ENCODE peak calls at places on chromosome 5, in four cellular contexts. One of them, this sample, is unnamed.

GRCh38 chr5:14268236-14268701 is 125.1 kb downstream of the TRIO start:
- DNase-seq in OCI-LY7: no peak
- DNase-seq in tibial nerve: no peak
- DNase-seq in BE2C: peak; percentile 63
- DNase-seq in this sample: no peak

GRCh38 chr5:128274441-128274840 is 190.9 kb downstream of the SLC12A2 start:
- DNase-seq in OCI-LY7: no peak
- DNase-seq in tibial nerve: no peak
- DNase-seq in BE2C: no peak
- DNase-seq in this sample: no peak

GRCh38 chr5:43556857-43557593 is at the start of gene PAIP1:
- DNase-seq in OCI-LY7: peak; percentile 89
- DNase-seq in tibial nerve: peak; percentile 57
- DNase-seq in BE2C: peak; percentile 90
- DNase-seq in this sample: peak; percentile 83

GRCh38 chr5:57653636-57654290 is 171.2 kb upstream of the ACTBL2 start:
- DNase-seq in OCI-LY7: no peak
- DNase-seq in tibial nerve: no peak
- DNase-seq in BE2C: no peak
- DNase-seq in this sample: no peak

GRCh38 chr5:135204151-135204600 is 170.1 kb upstream of the PITX1 start:
- DNase-seq in OCI-LY7: peak; percentile 57
- DNase-seq in tibial nerve: no peak
- DNase-seq in BE2C: no peak
- DNase-seq in this sample: no peak

GRCh38 chr5:96023518-96023917 is 61.9 kb upstream of the ELL2 start:
- DNase-seq in OCI-LY7: no peak
- DNase-seq in tibial nerve: no peak
- DNase-seq in BE2C: no peak
- DNase-seq in this sample: no peak

GRCh38 chr5:33379757-33380156 is 61.0 kb upstream of the TARS1 start:
- DNase-seq in OCI-LY7: peak; percentile 67
- DNase-seq in tibial nerve: no peak
- DNase-seq in BE2C: peak; percentile 11
- DNase-seq in this sample: no peak

GRCh38 chr5:119275146-119275872 is 80.5 kb upstream of the TNFAIP8 start:
- DNase-seq in OCI-LY7: no peak
- DNase-seq in tibial nerve: no peak
- DNase-seq in BE2C: no peak
- DNase-seq in this sample: no peak

GRCh38 chr5:26181582-26181981 is 856.8 kb downstream of the CDH9 start:
- DNase-seq in OCI-LY7: no peak
- DNase-seq in tibial nerve: no peak
- DNase-seq in BE2C: no peak
- DNase-seq in this sample: no peak

GRCh38 chr5:68070641-68071191 is 144.8 kb upstream of the PIK3R1 start:
- DNase-seq in OCI-LY7: no peak
- DNase-seq in tibial nerve: no peak
- DNase-seq in BE2C: no peak
- DNase-seq in this sample: no peak

GRCh38 chr5:178983728-178984127 is 11.4 kb downstream of the GRM6 start:
- DNase-seq in OCI-LY7: no peak
- DNase-seq in tibial nerve: no peak
- DNase-seq in BE2C: no peak
- DNase-seq in this sample: no peak
- H3K9me3 ChIP-seq in OCI-LY7: no peaks in the 10 kb centered on the region
- H3K9me3 ChIP-seq in tibial nerve: no peaks in the 10 kb centered on the region
- H3K9me3 ChIP-seq in BE2C: peaks cover 4% of the 10 kb centered on the region
- H3K9me3 ChIP-seq in this sample: no peaks in the 10 kb centered on the region

GRCh38 chr5:141245250-141245717 is at the start of gene PCDHB15:
- DNase-seq in OCI-LY7: no peak
- DNase-seq in tibial nerve: no peak
- DNase-seq in BE2C: peak; percentile 33
- DNase-seq in this sample: no peak

DNA sequence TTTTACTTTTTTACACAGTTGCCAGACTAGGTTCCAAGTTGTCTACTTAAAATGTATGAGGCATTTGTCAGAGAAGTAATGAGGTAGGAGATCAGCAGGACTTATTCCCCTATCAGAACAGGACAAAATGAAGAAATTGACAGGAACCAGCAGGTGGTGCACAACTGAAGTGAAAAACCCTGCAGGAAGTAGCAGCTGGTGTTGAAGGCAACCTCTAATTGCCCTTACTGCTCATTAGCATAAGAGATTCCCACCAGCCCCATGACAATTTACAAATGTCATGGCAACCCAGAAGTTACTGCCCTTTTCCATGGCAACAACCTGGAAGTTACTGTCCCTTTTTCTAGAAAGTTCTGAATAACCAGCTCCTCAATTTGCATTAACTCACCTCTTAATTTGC is 5.4 kb downstream of the PCDHB15 start:
- DNase-seq in OCI-LY7: peak; percentile 19
- DNase-seq in tibial nerve: no peak
- DNase-seq in BE2C: no peak
- DNase-seq in this sample: no peak
- H3K9me3 ChIP-seq in OCI-LY7: peaks cover 13% of the 10 kb centered on the region
- H3K9me3 ChIP-seq in tibial nerve: no peaks in the 10 kb centered on the region
- H3K9me3 ChIP-seq in BE2C: peaks cover 4% of the 10 kb centered on the region
- H3K9me3 ChIP-seq in this sample: peaks cover 7% of the 10 kb centered on the region

GRCh38 chr5:178984145-178985072 is 10.7 kb downstream of the GRM6 start:
- DNase-seq in OCI-LY7: no peak
- DNase-seq in tibial nerve: no peak
- DNase-seq in BE2C: no peak
- DNase-seq in this sample: no peak
- H3K9me3 ChIP-seq in OCI-LY7: no peaks in the 10 kb centered on the region
- H3K9me3 ChIP-seq in tibial nerve: no peaks in the 10 kb centered on the region
- H3K9me3 ChIP-seq in BE2C: peaks cover 4% of the 10 kb centered on the region
- H3K9me3 ChIP-seq in this sample: no peaks in the 10 kb centered on the region

GRCh38 chr5:76457685-76458491 is 54.8 kb downstream of the IQGAP2 start:
- DNase-seq in OCI-LY7: no peak
- DNase-seq in tibial nerve: no peak
- DNase-seq in BE2C: no peak
- DNase-seq in this sample: no peak

GRCh38 chr5:76460104-76460503 is 57.0 kb downstream of the IQGAP2 start:
- DNase-seq in OCI-LY7: no peak
- DNase-seq in tibial nerve: no peak
- DNase-seq in BE2C: no peak
- DNase-seq in this sample: no peak

GRCh38 chr5:76458492-76458863 is 55.4 kb downstream of the IQGAP2 start:
- DNase-seq in OCI-LY7: no peak
- DNase-seq in tibial nerve: no peak
- DNase-seq in BE2C: no peak
- DNase-seq in this sample: no peak

GRCh38 chr5:76455531-76456132 is 52.5 kb downstream of the IQGAP2 start:
- DNase-seq in OCI-LY7: no peak
- DNase-seq in tibial nerve: no peak
- DNase-seq in BE2C: no peak
- DNase-seq in this sample: no peak

DNA sequence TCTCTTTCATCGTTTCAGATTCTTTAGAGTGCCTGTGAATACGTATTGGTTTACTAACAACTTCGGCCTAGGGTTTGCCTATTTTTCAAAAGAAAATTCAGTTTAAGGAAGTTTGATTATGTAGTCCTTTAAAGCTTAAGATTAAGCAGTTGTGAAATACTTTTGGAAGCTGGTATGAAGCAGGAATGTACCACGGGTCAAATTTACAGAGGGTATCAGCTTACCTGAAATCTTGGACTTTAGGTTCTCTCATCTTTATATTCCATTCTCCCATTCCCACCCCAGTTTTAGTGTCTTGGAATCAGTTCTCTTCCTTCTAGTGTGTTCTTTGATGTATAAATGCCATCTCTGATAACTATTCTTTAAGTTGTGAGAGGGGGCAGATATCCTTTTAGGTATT is 53.2 kb downstream of the IQGAP2 start:
- DNase-seq in OCI-LY7: no peak
- DNase-seq in tibial nerve: no peak
- DNase-seq in BE2C: no peak
- DNase-seq in this sample: no peak
- H3K9me3 ChIP-seq in OCI-LY7: no peaks in the 10 kb centered on the region
- H3K9me3 ChIP-seq in tibial nerve: no peaks in the 10 kb centered on the region
- H3K9me3 ChIP-seq in BE2C: no peaks in the 10 kb centered on the region
- H3K9me3 ChIP-seq in this sample: no peaks in the 10 kb centered on the region

GRCh38 chr5:141362719-141363118 is 1.2 kb upstream of the PCDHGA5 start:
- DNase-seq in OCI-LY7: peak; percentile 59
- DNase-seq in tibial nerve: no peak
- DNase-seq in BE2C: no peak
- DNase-seq in this sample: no peak
- H3K9me3 ChIP-seq in OCI-LY7: no peaks in the 10 kb centered on the region
- H3K9me3 ChIP-seq in tibial nerve: no peaks in the 10 kb centered on the region
- H3K9me3 ChIP-seq in BE2C: peaks cover 5% of the 10 kb centered on the region
- H3K9me3 ChIP-seq in this sample: peaks cover 11% of the 10 kb centered on the region

GRCh38 chr5:4087110-4087509 is 491.5 kb downstream of the IRX1 start:
- DNase-seq in OCI-LY7: no peak
- DNase-seq in tibial nerve: no peak
- DNase-seq in BE2C: no peak
- DNase-seq in this sample: no peak

GRCh38 chr5:4083591-4084337 is 488.1 kb downstream of the IRX1 start:
- DNase-seq in OCI-LY7: no peak
- DNase-seq in tibial nerve: no peak
- DNase-seq in BE2C: no peak
- DNase-seq in this sample: no peak

GRCh38 chr5:4082966-4083564 is 487.4 kb downstream of the IRX1 start:
- DNase-seq in OCI-LY7: no peak
- DNase-seq in tibial nerve: no peak
- DNase-seq in BE2C: no peak
- DNase-seq in this sample: no peak

GRCh38 chr5:4089087-4089486 is 493.5 kb downstream of the IRX1 start:
- DNase-seq in OCI-LY7: no peak
- DNase-seq in tibial nerve: no peak
- DNase-seq in BE2C: no peak
- DNase-seq in this sample: no peak

GRCh38 chr5:4086081-4086480 is 490.4 kb downstream of the IRX1 start:
- DNase-seq in OCI-LY7: no peak
- DNase-seq in tibial nerve: no peak
- DNase-seq in BE2C: no peak
- DNase-seq in this sample: no peak
- H3K9me3 ChIP-seq in OCI-LY7: no peaks in the 10 kb centered on the region
- H3K9me3 ChIP-seq in tibial nerve: no peaks in the 10 kb centered on the region
- H3K9me3 ChIP-seq in BE2C: no peaks in the 10 kb centered on the region
- H3K9me3 ChIP-seq in this sample: no peaks in the 10 kb centered on the region

GRCh38 chr5:180253036-180253824 is 38.7 kb downstream of the MAPK9 start:
- DNase-seq in OCI-LY7: no peak
- DNase-seq in tibial nerve: no peak
- DNase-seq in BE2C: no peak
- DNase-seq in this sample: no peak
- H3K9me3 ChIP-seq in OCI-LY7: peaks cover 48% of the 10 kb centered on the region
- H3K9me3 ChIP-seq in tibial nerve: peaks cover 2% of the 10 kb centered on the region
- H3K9me3 ChIP-seq in BE2C: peaks cover 14% of the 10 kb centered on the region
- H3K9me3 ChIP-seq in this sample: peaks cover 62% of the 10 kb centered on the region

GRCh38 chr5:2286250-2286649 is 403.5 kb upstream of the IRX4 start:
- DNase-seq in OCI-LY7: no peak
- DNase-seq in tibial nerve: no peak
- DNase-seq in BE2C: no peak
- DNase-seq in this sample: no peak

GRCh38 chr5:2288466-2288865 is 405.7 kb upstream of the IRX4 start:
- DNase-seq in OCI-LY7: no peak
- DNase-seq in tibial nerve: no peak
- DNase-seq in BE2C: no peak
- DNase-seq in this sample: no peak

GRCh38 chr5:2291146-2291840 is 408.6 kb upstream of the IRX4 start:
- DNase-seq in OCI-LY7: no peak
- DNase-seq in tibial nerve: no peak
- DNase-seq in BE2C: no peak
- DNase-seq in this sample: no peak

GRCh38 chr5:2289380-2289779 is 406.7 kb upstream of the IRX4 start:
- DNase-seq in OCI-LY7: no peak
- DNase-seq in tibial nerve: no peak
- DNase-seq in BE2C: no peak
- DNase-seq in this sample: no peak

DNA sequence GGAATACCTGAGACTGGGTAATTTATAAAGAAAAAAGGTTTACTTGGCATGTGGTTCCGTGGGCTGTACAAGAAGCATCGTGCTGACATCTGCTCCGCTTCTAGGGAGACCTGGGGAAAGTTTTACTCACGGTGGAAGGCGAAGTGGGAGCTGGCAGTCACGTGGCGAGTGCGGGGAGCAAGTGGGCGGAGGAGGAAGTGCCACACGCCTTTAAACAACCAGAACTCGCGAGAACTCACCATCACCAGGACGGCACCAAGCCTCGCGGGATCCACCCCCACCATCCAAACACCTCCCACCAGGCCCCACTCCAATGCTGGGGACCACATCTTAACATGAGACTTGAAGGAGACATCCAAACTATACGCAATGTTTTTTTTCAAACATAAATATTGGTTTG is 406.2 kb upstream of the IRX4 start:
- DNase-seq in OCI-LY7: no peak
- DNase-seq in tibial nerve: no peak
- DNase-seq in BE2C: no peak
- DNase-seq in this sample: no peak
- H3K9me3 ChIP-seq in OCI-LY7: no peaks in the 10 kb centered on the region
- H3K9me3 ChIP-seq in tibial nerve: no peaks in the 10 kb centered on the region
- H3K9me3 ChIP-seq in BE2C: peaks cover 3% of the 10 kb centered on the region
- H3K9me3 ChIP-seq in this sample: no peaks in the 10 kb centered on the region

This sample was measured in CD8-positive, alpha-beta T cell.